ENCODE peak calls at places on chromosomes 12 and 14, in four cellular contexts. O is aorta, I is HuH-7.5, U is GM12892. V is an unnamed sample.

GRCh38 chr14:71594828-71595227 is 337.4 kb upstream of the RGS6 start:
- DNase-seq in I (no peak), O (no peak), U (no peak), V (no peak)

GRCh38 chr14:69580009-69580577 is 5.4 kb upstream of the CCDC177 start:
- DNase-seq in O (no peak), U (no peak), I (peak), V (no peak)

GRCh38 chr12:104687823-104688573 is 231.2 kb downstream of the CHST11 start:
- DNase-seq in U (no peak), O (no peak), I (no peak), V (no peak)

GRCh38 chr12:93419388-93420034 is 22.2 kb downstream of the UBE2N start:
- DNase-seq in U (no peak), I (no peak), O (no peak), V (no peak)

GRCh38 chr12:116922194-116922897 is 11.6 kb downstream of the FBXW8 start:
- DNase-seq in I (no peak), U (no peak), O (no peak), V (peak)

GRCh38 chr12:67362526-67362925 is 93.4 kb downstream of the CAND1 start:
- DNase-seq in U (no peak), O (no peak), I (no peak), V (no peak)

GRCh38 chr12:119229837-119230236 is 51.1 kb downstream of the HSPB8 start:
- DNase-seq in U (no peak), O (peak), I (peak), V (no peak)

GRCh38 chr12:47021298-47021697 is 58.1 kb upstream of the PCED1B start:
- DNase-seq in U (no peak), O (no peak), I (no peak), V (peak)

GRCh38 chr14:72781476-72782181 is 112.3 kb downstream of the DPF3 start:
- DNase-seq in I (peak), U (no peak), O (no peak), V (no peak)

GRCh38 chr12:126891789-126892188 is 1375.2 kb upstream of the TMEM132C start:
- DNase-seq in I (no peak), O (no peak), U (no peak), V (no peak)

GRCh38 chr12:57235012-57235727 is 5.7 kb downstream of the SHMT2 start:
- DNase-seq in O (peak), U (no peak), I (peak), V (no peak)

GRCh38 chr12:44716681-44717080 is 159.4 kb downstream of the NELL2 start:
- DNase-seq in U (no peak), I (no peak), O (no peak), V (no peak)

GRCh38 chr12:85985996-85986395 is 111.9 kb downstream of the NTS start:
- DNase-seq in I (no peak), U (no peak), O (no peak), V (no peak)

GRCh38 chr14:70000601-70001000 is 121.4 kb downstream of the SMOC1 start:
- DNase-seq in U (no peak), I (no peak), O (no peak), V (no peak)

GRCh38 chr14:102424520-102424919 is 61.8 kb downstream of the TECPR2 start:
- DNase-seq in I (no peak), O (no peak), U (no peak), V (no peak)

GRCh38 chr12:133192847-133193246 is 11.6 kb downstream of the ZNF268 start:
- DNase-seq in O (no peak), I (no peak), U (no peak), V (no peak)

GRCh38 chr12:121089031-121089812 is 43.5 kb upstream of the P2RX7 start:
- DNase-seq in I (peak), U (no peak), O (no peak), V (no peak)

GRCh38 chr12:124525455-124525854 is 42.0 kb downstream of the NCOR2 start:
- DNase-seq in O (no peak), I (no peak), U (no peak), V (no peak)

GRCh38 chr14:30673071-30673470 is 51.0 kb downstream of the SCFD1 start:
- DNase-seq in O (no peak), U (no peak), I (no peak), V (no peak)

GRCh38 chr14:85528882-85529585 is 910 bp upstream of the FLRT2 start:
- DNase-seq in I (no peak), O (no peak), U (no peak), V (no peak)

GRCh38 chr12:26697217-26697616 is 135.8 kb downstream of the ITPR2 start:
- DNase-seq in I (no peak), U (no peak), O (no peak), V (no peak)

GRCh38 chr12:85092814-85093370 is 56.7 kb downstream of the LRRIQ1 start:
- DNase-seq in O (no peak), U (no peak), I (no peak), V (no peak)

GRCh38 chr12:77746108-77746507 is 84.6 kb upstream of the NAV3 start:
- DNase-seq in O (no peak), I (no peak), U (no peak), V (peak)

GRCh38 chr12:25855716-25856115 is 102.8 kb upstream of the RASSF8 start:
- DNase-seq in O (no peak), U (no peak), I (no peak), V (no peak)

GRCh38 chr12:124883263-124883876 is 19.7 kb upstream of the SCARB1 start:
- DNase-seq in I (no peak), U (no peak), O (no peak), V (no peak)

GRCh38 chr12:65501093-65501621 is 222.7 kb downstream of the MSRB3 start:
- DNase-seq in O (peak), I (no peak), U (no peak), V (no peak)

GRCh38 chr12:50517456-50518048 is 12.8 kb downstream of the DIP2B start:
- DNase-seq in U (peak), I (no peak), O (no peak), V (peak)

GRCh38 chr14:23929822-23930294 is 23.7 kb upstream of the DHRS4 start:
- DNase-seq in I (peak), O (peak), U (peak), V (peak)

GRCh38 chr12:76555226-76555767 is 4.3 kb downstream of the OSBPL8 start:
- DNase-seq in O (no peak), I (no peak), U (no peak), V (no peak)

GRCh38 chr14:81412779-81413178 is 12.7 kb upstream of the STON2 start:
- DNase-seq in U (no peak), O (no peak), I (no peak), V (no peak)

V was measured in GM12864.